ENCODE peak calls at places on chromosomes 4 and X, in nine cellular contexts. T, I, O, G, P, J, L, X and Z are unnamed samples.

GRCh38 chrX:18271725-18272124 is 51.0 kb upstream of the BEND2 start:
- DNase-seq in I (no peak), X (no peak), T (no peak), L (no peak), G (no peak), P (no peak), J (no peak), O (no peak), Z (no peak)

GRCh38 chr4:112766422-112766821 is 129.5 kb downstream of the LARP7 start:
- DNase-seq in J (peak; percentile 36), T (no peak), X (peak; percentile 17), P (no peak), L (no peak), O (no peak), G (peak; percentile 48), I (peak; percentile 48), Z (peak; percentile 37)

GRCh38 chrX:119647552-119648420 is 41.6 kb upstream of the NKRF start:
- DNase-seq in G (no peak), T (no peak), O (no peak), I (no peak), L (no peak), X (no peak), P (no peak), J (no peak), Z (peak; percentile 63)

GRCh38 chr4:39976141-39976944 is 1.4 kb downstream of the PDS5A start:
- DNase-seq in P (peak; percentile 25), L (peak; percentile 79), J (peak; percentile 74), X (peak; percentile 83), O (peak; percentile 50), T (peak; percentile 64), I (peak; percentile 79), G (peak; percentile 84), Z (peak; percentile 79)

GRCh38 chrX:46117234-46117633 is 428.0 kb downstream of the ZNF674 start:
- DNase-seq in P (no peak), O (no peak), J (no peak), L (peak; percentile 37), I (no peak), G (no peak), X (no peak), T (no peak), Z (no peak)

GRCh38 chrX:153513265-153513664 is 4.2 kb upstream of the ATP2B3 start:
- DNase-seq in L (no peak), G (no peak), P (no peak), X (no peak), J (no peak), I (no peak), T (no peak), O (no peak), Z (no peak)

GRCh38 chr4:3186609-3187008 is 62.4 kb upstream of the MSANTD1 start:
- DNase-seq in T (no peak), P (no peak), J (no peak), G (no peak), I (no peak), O (no peak), X (no peak), L (no peak), Z (no peak)

GRCh38 chr4:74545488-74545887 is 100.6 kb downstream of the AREG start:
- DNase-seq in O (no peak), G (peak; percentile 82), P (no peak), L (peak; percentile 53), T (no peak), X (no peak), I (peak; percentile 39), J (no peak), Z (no peak)

GRCh38 chr4:87982446-87982845 is 6.9 kb downstream of the SPP1 start:
- DNase-seq in I (peak; percentile 31), J (no peak), G (peak; percentile 11), X (no peak), L (no peak), T (no peak), P (no peak), O (no peak), Z (no peak)

GRCh38 chrX:126770179-126770578 is 49.4 kb upstream of the PRR32 start:
- DNase-seq in T (no peak), L (no peak), O (no peak), G (no peak), X (no peak), J (peak; percentile 17), P (no peak), I (no peak), Z (peak; percentile 4)

GRCh38 chr4:150318971-150319370 is 240.7 kb downstream of the DCLK2 start:
- DNase-seq in X (no peak), P (no peak), L (no peak), T (no peak), O (no peak), J (no peak), G (no peak), I (no peak), Z (no peak)

GRCh38 chr4:57231781-57232180 is 121.6 kb upstream of the IGFBP7 start:
- DNase-seq in L (no peak), T (no peak), O (no peak), J (no peak), G (peak; percentile 4), X (peak; percentile 9), P (no peak), I (no peak), Z (no peak)

GRCh38 chr4:113584407-113585150 is 177.0 kb downstream of the CAMK2D start:
- DNase-seq in P (no peak), X (peak; percentile 64), L (peak; percentile 39), J (no peak), O (no peak), T (no peak), I (peak; percentile 45), G (peak; percentile 52), Z (no peak)

GRCh38 chr4:8695237-8696219 is 103.0 kb downstream of the CPZ start:
- DNase-seq in J (no peak), T (no peak), X (no peak), L (no peak), P (no peak), O (no peak), I (no peak), G (no peak), Z (no peak)

GRCh38 chr4:83585982-83586508 is 50.1 kb downstream of the GPAT3 start:
- DNase-seq in P (no peak), T (no peak), X (no peak), G (no peak), O (no peak), J (no peak), L (no peak), I (no peak), Z (no peak)

GRCh38 chrX:10618911-10619310 is 1.5 kb downstream of the MID1 start:
- DNase-seq in O (no peak), P (no peak), I (no peak), G (peak; percentile 41), J (no peak), X (peak; percentile 31), T (no peak), L (no peak), Z (no peak)

GRCh38 chr4:81946996-81947395 is 426.8 kb downstream of the HNRNPD start:
- DNase-seq in G (no peak), O (no peak), L (no peak), X (no peak), P (no peak), I (no peak), J (no peak), T (no peak), Z (no peak)

GRCh38 chr4:54228563-54229501 is at the start of gene PDGFRA:
- DNase-seq in G (peak; percentile 99), T (no peak), L (peak; percentile 78), I (peak; percentile 97), P (peak; percentile 73), O (no peak), X (no peak), J (no peak), Z (no peak)

GRCh38 chr4:28639747-28640146 is 1779.1 kb downstream of the STIM2 start:
- DNase-seq in X (no peak), P (no peak), T (no peak), I (no peak), J (no peak), L (no peak), O (no peak), G (no peak), Z (no peak)

GRCh38 chr4:179123079-179123478 is 1680.8 kb upstream of the AGA start:
- DNase-seq in O (no peak), L (no peak), P (no peak), T (no peak), J (no peak), I (no peak), G (no peak), X (no peak), Z (no peak)

GRCh38 chrX:112945796-112946195 is 105.2 kb upstream of the AMOT start:
- DNase-seq in O (no peak), P (no peak), T (no peak), J (no peak), G (no peak), L (no peak), X (no peak), I (no peak), Z (no peak)

GRCh38 chr4:18914182-18914581 is 892.6 kb upstream of the LCORL start:
- DNase-seq in X (no peak), J (no peak), P (no peak), T (no peak), L (no peak), G (no peak), I (no peak), O (no peak), Z (no peak)